ENCODE peak calls at places on chromosomes 11 and 22, in seven cellular contexts. One of them, this sample, is unnamed.

GRCh38 chr11:94845622-94846021 is 77.5 kb downstream of the AMOTL1 start:
- DNase-seq in A673: no peak
- DNase-seq in body of pancreas: peak; percentile 78
- DNase-seq in HCT116: no peak
- DNase-seq in fibroblast of lung: peak; percentile 84
- DNase-seq in lung: peak; percentile 50
- DNase-seq in mammary epithelial cell: peak; percentile 78
- DNase-seq in this sample: no peak

GRCh38 chr11:59174664-59175033 is 2.7 kb downstream of the DTX4 start:
- DNase-seq in mammary epithelial cell: peak; percentile 94
- DNase-seq in HCT116: no peak
- DNase-seq in lung: peak; percentile 25
- DNase-seq in body of pancreas: no peak
- DNase-seq in A673: no peak
- DNase-seq in fibroblast of lung: no peak
- DNase-seq in this sample: no peak

GRCh38 chr11:36425593-36426206 is 84.4 kb downstream of the TRAF6 start:
- DNase-seq in mammary epithelial cell: no peak
- DNase-seq in body of pancreas: no peak
- DNase-seq in fibroblast of lung: peak; percentile 23
- DNase-seq in HCT116: no peak
- DNase-seq in lung: no peak
- DNase-seq in A673: no peak
- DNase-seq in this sample: no peak

GRCh38 chr11:74749127-74749964 is 697 bp downstream of the RNF169 start:
- DNase-seq in lung: peak; percentile 57
- DNase-seq in mammary epithelial cell: peak; percentile 66
- DNase-seq in HCT116: peak; percentile 19
- DNase-seq in fibroblast of lung: peak; percentile 36
- DNase-seq in A673: peak; percentile 65
- DNase-seq in body of pancreas: peak; percentile 64
- DNase-seq in this sample: peak; percentile 48

GRCh38 chr11:72584293-72584921 is 89.8 kb downstream of the PDE2A start:
- DNase-seq in A673: no peak
- DNase-seq in body of pancreas: peak; percentile 32
- DNase-seq in lung: peak; percentile 57
- DNase-seq in mammary epithelial cell: no peak
- DNase-seq in fibroblast of lung: peak; percentile 6
- DNase-seq in HCT116: no peak
- DNase-seq in this sample: no peak

GRCh38 chr11:99422581-99423434 is 402.1 kb downstream of the CNTN5 start:
- DNase-seq in HCT116: no peak
- DNase-seq in body of pancreas: no peak
- DNase-seq in fibroblast of lung: peak; percentile 11
- DNase-seq in A673: no peak
- DNase-seq in mammary epithelial cell: no peak
- DNase-seq in lung: no peak
- DNase-seq in this sample: no peak

GRCh38 chr11:108233277-108233945 is 10.5 kb downstream of the ATM start:
- DNase-seq in mammary epithelial cell: no peak
- DNase-seq in body of pancreas: no peak
- DNase-seq in lung: no peak
- DNase-seq in fibroblast of lung: no peak
- DNase-seq in HCT116: no peak
- DNase-seq in A673: no peak
- DNase-seq in this sample: no peak

GRCh38 chr11:82631722-82632630 is 101.7 kb downstream of the FAM181B start:
- DNase-seq in mammary epithelial cell: peak; percentile 40
- DNase-seq in lung: no peak
- DNase-seq in fibroblast of lung: peak; percentile 21
- DNase-seq in body of pancreas: no peak
- DNase-seq in HCT116: no peak
- DNase-seq in A673: peak; percentile 26
- DNase-seq in this sample: no peak

GRCh38 chr11:75491465-75491864 is 34.3 kb downstream of the GDPD5 start:
- DNase-seq in HCT116: no peak
- DNase-seq in body of pancreas: no peak
- DNase-seq in A673: no peak
- DNase-seq in lung: no peak
- DNase-seq in mammary epithelial cell: no peak
- DNase-seq in fibroblast of lung: no peak
- DNase-seq in this sample: no peak

GRCh38 chr11:105821366-105821765 is 200.7 kb downstream of the MSANTD4 start:
- DNase-seq in A673: peak; percentile 31
- DNase-seq in mammary epithelial cell: no peak
- DNase-seq in lung: no peak
- DNase-seq in fibroblast of lung: no peak
- DNase-seq in HCT116: no peak
- DNase-seq in body of pancreas: no peak
- DNase-seq in this sample: no peak

GRCh38 chr11:2180347-2180746 is 8.7 kb upstream of the TH start:
- DNase-seq in HCT116: no peak
- DNase-seq in lung: no peak
- DNase-seq in body of pancreas: no peak
- DNase-seq in fibroblast of lung: no peak
- DNase-seq in A673: no peak
- DNase-seq in mammary epithelial cell: no peak
- DNase-seq in this sample: no peak

GRCh38 chr22:49479566-49479965 is 348.1 kb downstream of the BRD1 start:
- DNase-seq in body of pancreas: no peak
- DNase-seq in A673: no peak
- DNase-seq in fibroblast of lung: no peak
- DNase-seq in mammary epithelial cell: no peak
- DNase-seq in HCT116: no peak
- DNase-seq in lung: no peak
- DNase-seq in this sample: no peak

GRCh38 chr11:113715882-113716625 is 9.9 kb upstream of the TMPRSS5 start:
- DNase-seq in A673: no peak
- DNase-seq in HCT116: no peak
- DNase-seq in mammary epithelial cell: no peak
- DNase-seq in body of pancreas: no peak
- DNase-seq in fibroblast of lung: no peak
- DNase-seq in lung: no peak
- DNase-seq in this sample: no peak

GRCh38 chr11:111652184-111652583 is 49.9 kb downstream of the SIK2 start:
- DNase-seq in A673: no peak
- DNase-seq in fibroblast of lung: no peak
- DNase-seq in body of pancreas: no peak
- DNase-seq in mammary epithelial cell: no peak
- DNase-seq in lung: no peak
- DNase-seq in HCT116: no peak
- DNase-seq in this sample: no peak

GRCh38 chr22:31451709-31452571 is 37.7 kb downstream of the EIF4ENIF1 start:
- DNase-seq in HCT116: peak; percentile 21
- DNase-seq in lung: no peak
- DNase-seq in A673: peak; percentile 49
- DNase-seq in mammary epithelial cell: peak; percentile 44
- DNase-seq in body of pancreas: no peak
- DNase-seq in fibroblast of lung: peak; percentile 56
- DNase-seq in this sample: peak; percentile 21

GRCh38 chr11:27473017-27473406 is 422 bp upstream of the LGR4 start:
- DNase-seq in HCT116: no peak
- DNase-seq in lung: no peak
- DNase-seq in body of pancreas: no peak
- DNase-seq in fibroblast of lung: no peak
- DNase-seq in A673: no peak
- DNase-seq in mammary epithelial cell: no peak
- DNase-seq in this sample: no peak

GRCh38 chr22:44154431-44154942 is 26.2 kb upstream of the PARVG start:
- DNase-seq in A673: no peak
- DNase-seq in lung: no peak
- DNase-seq in mammary epithelial cell: no peak
- DNase-seq in body of pancreas: no peak
- DNase-seq in fibroblast of lung: peak; percentile 40
- DNase-seq in HCT116: no peak
- DNase-seq in this sample: no peak

GRCh38 chr22:22397292-22397870 is 111.2 kb downstream of the ZNF280B start:
- DNase-seq in A673: no peak
- DNase-seq in mammary epithelial cell: peak; percentile 21
- DNase-seq in lung: no peak
- DNase-seq in HCT116: peak; percentile 24
- DNase-seq in body of pancreas: no peak
- DNase-seq in fibroblast of lung: no peak
- DNase-seq in this sample: peak; percentile 49

GRCh38 chr11:27420217-27420616 is 52.4 kb downstream of the LGR4 start:
- DNase-seq in fibroblast of lung: no peak
- DNase-seq in A673: no peak
- DNase-seq in HCT116: no peak
- DNase-seq in lung: no peak
- DNase-seq in mammary epithelial cell: no peak
- DNase-seq in body of pancreas: no peak
- DNase-seq in this sample: no peak

GRCh38 chr11:128879817-128880216 is 11.3 kb upstream of the KCNJ5 start:
- DNase-seq in body of pancreas: no peak
- DNase-seq in lung: no peak
- DNase-seq in fibroblast of lung: no peak
- DNase-seq in HCT116: no peak
- DNase-seq in mammary epithelial cell: no peak
- DNase-seq in A673: no peak
- DNase-seq in this sample: no peak

GRCh38 chr11:46438211-46438610 is 46.6 kb upstream of the CHRM4 start:
- DNase-seq in body of pancreas: no peak
- DNase-seq in HCT116: no peak
- DNase-seq in lung: no peak
- DNase-seq in mammary epithelial cell: no peak
- DNase-seq in A673: no peak
- DNase-seq in fibroblast of lung: no peak
- DNase-seq in this sample: peak; percentile 76

DNA sequence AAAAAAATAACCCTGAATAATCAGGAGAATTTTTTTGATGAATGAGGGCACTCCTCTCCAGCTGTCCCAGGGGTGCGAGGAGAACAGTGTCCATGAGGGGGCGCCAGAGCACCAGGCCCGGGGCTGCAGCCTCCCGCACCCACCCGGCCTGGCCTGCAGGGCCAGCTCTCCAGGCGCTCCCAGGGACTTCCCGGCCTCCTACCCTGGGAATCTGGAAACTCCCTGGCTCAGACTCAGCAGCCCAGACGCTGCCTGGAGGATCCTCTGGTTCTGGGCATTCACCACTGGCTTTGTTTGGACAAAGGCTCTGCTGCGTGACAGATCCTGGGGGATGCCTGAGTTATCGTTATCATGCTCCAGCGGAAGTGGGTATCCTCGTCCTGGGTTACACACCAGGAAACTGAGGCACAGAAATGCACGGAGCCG is 31.0 kb downstream of the MCM5 start:
- DNase-seq in HCT116: peak; percentile 32
- DNase-seq in fibroblast of lung: peak; percentile 82
- DNase-seq in body of pancreas: peak; percentile 90
- DNase-seq in lung: peak; percentile 86
- DNase-seq in A673: peak; percentile 84
- DNase-seq in mammary epithelial cell: peak; percentile 87
- DNase-seq in this sample: peak; percentile 81
- TF ChIP-seq CTCF in HCT116: peak; percentile 98
- TF ChIP-seq CTCF in fibroblast of lung: peak; percentile 97
- TF ChIP-seq CTCF in body of pancreas: peak; percentile 98
- TF ChIP-seq CTCF in lung: peak; percentile 83
- TF ChIP-seq CTCF in A673: peak; percentile 96
- TF ChIP-seq CTCF in mammary epithelial cell: peak; percentile 98
- TF ChIP-seq CTCF in this sample: peak; percentile 89

GRCh38 chr22:20795014-20795413 is 21.1 kb downstream of the SERPIND1 start:
- DNase-seq in HCT116: no peak
- DNase-seq in mammary epithelial cell: no peak
- DNase-seq in A673: no peak
- DNase-seq in body of pancreas: no peak
- DNase-seq in fibroblast of lung: no peak
- DNase-seq in lung: no peak
- DNase-seq in this sample: no peak

GRCh38 chr22:20793386-20794131 is 19.6 kb downstream of the SERPIND1 start:
- DNase-seq in mammary epithelial cell: no peak
- DNase-seq in lung: no peak
- DNase-seq in body of pancreas: peak; percentile 24
- DNase-seq in A673: no peak
- DNase-seq in HCT116: no peak
- DNase-seq in fibroblast of lung: no peak
- DNase-seq in this sample: peak; percentile 64

GRCh38 chr22:20792966-20793332 is 19.0 kb downstream of the SERPIND1 start:
- DNase-seq in fibroblast of lung: no peak
- DNase-seq in mammary epithelial cell: no peak
- DNase-seq in body of pancreas: no peak
- DNase-seq in lung: no peak
- DNase-seq in HCT116: no peak
- DNase-seq in A673: no peak
- DNase-seq in this sample: no peak

GRCh38 chr22:20794132-20794990 is 20.4 kb downstream of the SERPIND1 start:
- DNase-seq in A673: no peak
- DNase-seq in mammary epithelial cell: no peak
- DNase-seq in fibroblast of lung: no peak
- DNase-seq in HCT116: no peak
- DNase-seq in lung: no peak
- DNase-seq in body of pancreas: no peak
- DNase-seq in this sample: no peak

DNA sequence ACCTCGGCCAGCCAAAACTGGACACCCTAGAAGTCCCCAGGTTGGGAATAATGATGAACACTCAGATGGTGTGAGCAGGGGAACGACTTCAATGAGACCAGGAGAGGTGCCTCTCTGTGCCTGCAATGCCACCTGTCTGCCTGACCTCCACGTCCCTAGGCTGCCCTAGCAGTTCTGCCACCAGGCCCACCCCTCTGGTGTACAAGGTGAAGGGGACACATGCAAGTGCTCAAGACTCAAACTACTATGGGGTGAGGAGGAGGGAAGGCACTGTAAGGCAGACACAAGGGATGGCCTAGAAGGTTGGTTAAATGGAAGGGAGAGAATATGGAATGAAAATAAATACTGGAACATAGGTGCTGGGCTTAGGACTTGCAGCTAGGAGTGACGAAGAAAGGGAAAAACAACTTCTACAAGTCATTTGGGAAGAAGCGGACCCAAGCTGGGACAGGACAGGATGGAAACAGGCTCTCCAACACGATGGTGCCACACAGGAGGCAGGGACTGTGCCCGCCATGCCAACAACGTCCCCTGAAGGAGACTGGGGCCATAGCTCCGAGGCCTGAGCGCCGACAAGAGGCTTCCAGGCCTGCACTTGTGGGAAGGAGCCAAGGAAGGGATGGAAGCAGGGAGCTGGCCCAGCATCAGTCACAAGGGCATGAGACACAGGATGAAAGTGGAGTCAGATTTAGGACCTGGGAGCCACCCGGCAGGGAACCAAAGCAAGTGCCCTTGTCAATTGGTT is 18.5 kb downstream of the SERPIND1 start:
- DNase-seq in mammary epithelial cell: no peak
- DNase-seq in body of pancreas: no peak
- DNase-seq in fibroblast of lung: no peak
- DNase-seq in HCT116: no peak
- DNase-seq in A673: no peak
- DNase-seq in lung: no peak
- DNase-seq in this sample: no peak
- H3K27ac ChIP-seq in mammary epithelial cell: no peak overlapping the region
- H3K27ac ChIP-seq in body of pancreas: no peak overlapping the region
- H3K27ac ChIP-seq in fibroblast of lung: no peak overlapping the region
- H3K27ac ChIP-seq in HCT116: no peak overlapping the region
- H3K27ac ChIP-seq in A673: no peak overlapping the region
- H3K27ac ChIP-seq in lung: no peak overlapping the region
- H3K27ac ChIP-seq in this sample: no peak overlapping the region

GRCh38 chr11:119421941-119422504 is 949 bp downstream of the THY1 start:
- DNase-seq in body of pancreas: no peak
- DNase-seq in lung: no peak
- DNase-seq in fibroblast of lung: peak; percentile 42
- DNase-seq in mammary epithelial cell: no peak
- DNase-seq in HCT116: no peak
- DNase-seq in A673: peak; percentile 52
- DNase-seq in this sample: peak; percentile 48
- H3K27me3 ChIP-seq in body of pancreas: no peaks in the 10 kb centered on the region
- H3K27me3 ChIP-seq in lung: peaks cover 3% of the 10 kb centered on the region
- H3K27me3 ChIP-seq in fibroblast of lung: no peaks in the 10 kb centered on the region
- H3K27me3 ChIP-seq in mammary epithelial cell: no peaks in the 10 kb centered on the region
- H3K27me3 ChIP-seq in HCT116: no peaks in the 10 kb centered on the region
- H3K27me3 ChIP-seq in A673: no peaks in the 10 kb centered on the region
- H3K27me3 ChIP-seq in this sample: no peaks in the 10 kb centered on the region

GRCh38 chr22:19244600-19245352 is 46.7 kb downstream of the CLTCL1 start:
- DNase-seq in fibroblast of lung: no peak
- DNase-seq in body of pancreas: no peak
- DNase-seq in HCT116: no peak
- DNase-seq in A673: no peak
- DNase-seq in lung: no peak
- DNase-seq in mammary epithelial cell: no peak
- DNase-seq in this sample: no peak
- TF ChIP-seq CTCF in fibroblast of lung: no peak
- TF ChIP-seq CTCF in body of pancreas: no peak
- TF ChIP-seq CTCF in HCT116: no peak
- TF ChIP-seq CTCF in A673: no peak
- TF ChIP-seq CTCF in lung: no peak
- TF ChIP-seq CTCF in mammary epithelial cell: no peak
- TF ChIP-seq CTCF in this sample: no peak